ENCODE peak calls at places on chromosomes 16 and 17, in five cellular contexts. E is HepG2, X is endothelial cell of umbilical vein, D is K562, V is H1. R is an unnamed sample.

GRCh38 chr17:17345686-17346427 is 42.7 kb downstream of the NT5M start:
- DNase-seq in X (no peak), D (no peak), E (no peak), V (no peak), R (no peak)

GRCh38 chr17:17809527-17810373 is 27.0 kb downstream of the SREBF1 start:
- DNase-seq in X (no peak), V (peak; percentile 50), E (no peak), D (no peak), R (peak; percentile 64)

GRCh38 chr16:11310997-11311561 is 29.9 kb upstream of the PRM1 start:
- DNase-seq in D (no peak), E (no peak), V (no peak), X (peak; percentile 29), R (no peak)

GRCh38 chr17:76452102-76452645 is 778 bp downstream of the UBE2O start:
- DNase-seq in X (no peak), D (peak; percentile 42), E (no peak), V (no peak), R (no peak)

GRCh38 chr16:24255446-24256352 is at the start of gene CACNG3:
- DNase-seq in V (peak; percentile 46), X (peak; percentile 30), D (peak; percentile 85), E (peak; percentile 37), R (peak; percentile 10)

GRCh38 chr16:24114876-24115275 is 141.3 kb upstream of the CACNG3 start:
- DNase-seq in V (no peak), D (peak; percentile 21), X (no peak), E (no peak), R (no peak)

GRCh38 chr17:12180644-12181261 is 160.1 kb downstream of the MAP2K4 start:
- DNase-seq in V (no peak), D (peak; percentile 58), X (peak; percentile 35), E (peak; percentile 47), R (peak; percentile 27)

GRCh38 chr17:57455063-57455914 is 199.0 kb downstream of the MSI2 start:
- DNase-seq in X (no peak), D (no peak), E (no peak), V (no peak), R (no peak)

GRCh38 chr17:30236807-30237206 is 1.3 kb upstream of the SLC6A4 start:
- DNase-seq in X (peak; percentile 44), V (peak; percentile 19), E (peak; percentile 40), D (no peak), R (peak; percentile 70)

GRCh38 chr17:41975099-41976083 is 8.8 kb downstream of the CNP start:
- DNase-seq in X (no peak), D (no peak), V (no peak), E (no peak), R (no peak)

GRCh38 chr17:2593846-2594656 is 597 bp downstream of the PAFAH1B1 start:
- DNase-seq in V (no peak), E (peak; percentile 58), X (peak; percentile 73), D (peak; percentile 80), R (peak; percentile 77)

GRCh38 chr16:78122774-78123315 is 23.4 kb downstream of the WWOX start:
- DNase-seq in E (peak; percentile 75), D (peak; percentile 37), V (no peak), X (peak; percentile 79), R (peak; percentile 32)

GRCh38 chr17:2053380-2054261 is 1.3 kb upstream of the HIC1 start:
- DNase-seq in V (no peak), E (peak; percentile 49), D (peak; percentile 69), X (peak; percentile 76), R (peak; percentile 84)

GRCh38 chr17:897970-898619 is 81.5 kb downstream of the NXN start:
- DNase-seq in X (no peak), E (no peak), D (no peak), V (no peak), R (no peak)

GRCh38 chr17:63534816-63535455 is 11.8 kb downstream of the KCNH6 start:
- DNase-seq in V (no peak), E (no peak), X (no peak), D (no peak), R (no peak)

GRCh38 chr17:31788956-31789355 is 70.1 kb downstream of the COPRS start:
- DNase-seq in V (no peak), E (no peak), X (no peak), D (no peak), R (no peak)

DNA sequence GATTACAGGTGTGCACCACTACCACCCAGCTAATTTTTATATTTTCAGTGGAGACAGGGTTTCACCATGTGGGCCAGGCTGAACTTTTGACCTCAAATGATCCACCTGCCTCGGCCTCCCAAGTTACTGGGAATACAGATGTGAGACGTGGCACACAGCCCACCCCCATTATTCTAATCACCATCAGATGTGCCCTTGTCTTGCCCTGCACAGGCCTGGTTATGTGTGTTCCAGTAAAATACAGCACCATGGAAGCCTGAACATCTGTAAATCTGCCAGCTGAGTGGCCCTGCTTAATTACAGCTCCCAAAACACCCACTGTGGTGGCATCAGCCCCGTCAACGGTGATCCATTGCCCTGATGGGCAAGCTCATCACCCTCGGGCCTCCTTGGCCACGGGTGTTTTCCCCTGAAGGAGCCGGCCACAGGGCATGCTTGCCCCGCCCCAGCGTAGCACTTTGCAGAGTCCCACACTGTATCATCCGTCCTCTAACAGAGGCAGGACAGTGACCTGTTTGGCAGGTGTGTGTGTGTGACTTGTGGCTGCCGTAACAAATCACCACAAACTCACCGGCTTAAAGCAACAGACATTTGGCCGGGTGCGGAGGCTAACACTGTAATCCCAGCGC is 74.5 kb downstream of the RBFOX3 start:
- DNase-seq in V (no peak), X (no peak), E (no peak), D (no peak), R (no peak)
- H3K4me2 ChIP-seq in V (no peak overlapping the region), X (no peak overlapping the region), E (no peak overlapping the region), D (no peak overlapping the region), R (no peak overlapping the region)

DNA sequence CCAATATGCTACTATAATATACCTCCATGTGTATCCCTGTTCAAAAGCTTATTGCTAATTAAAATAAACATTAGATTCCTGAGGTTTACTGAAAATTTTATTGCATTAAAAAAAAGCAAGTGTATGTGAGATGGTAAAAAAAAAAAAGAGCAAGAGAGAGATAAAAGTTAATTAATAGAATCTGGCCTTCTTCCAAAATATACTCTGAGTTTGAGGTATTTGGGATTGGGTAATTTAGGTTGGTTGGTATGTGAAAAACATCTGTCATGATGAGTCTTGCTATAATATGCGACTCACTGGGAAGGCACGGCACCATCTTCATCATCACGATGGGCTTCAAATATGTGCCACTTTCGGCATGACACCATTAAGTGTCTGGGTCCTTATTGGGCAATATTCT is 711.1 kb upstream of the SOX9 start:
- DNase-seq in D (no peak), V (no peak), E (no peak), X (no peak), R (peak; percentile 41)
- TF ChIP-seq JUN in D (no peak), V (no peak), E (no peak), X (no peak), R (no peak)

DNA sequence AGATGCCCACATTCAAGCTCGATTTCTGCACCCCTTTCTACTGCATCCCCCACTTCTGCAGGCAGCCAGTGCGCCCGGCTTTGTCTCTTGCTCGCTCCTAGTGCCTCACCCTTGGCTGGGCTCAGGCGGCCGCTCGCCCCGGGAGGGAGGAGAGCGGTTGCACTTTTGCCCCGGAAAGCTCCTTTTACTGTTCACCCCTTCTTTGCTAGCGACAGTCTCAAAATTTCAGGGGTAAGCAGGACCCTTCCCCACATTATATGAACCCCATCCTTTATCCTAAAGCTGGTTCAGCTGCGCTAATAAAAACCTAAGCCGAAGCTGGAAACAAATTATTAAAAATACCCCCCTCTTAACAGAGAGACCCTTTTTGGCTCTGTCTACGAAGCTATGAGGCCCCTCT is 987 bp downstream of the HOXB5 start:
- DNase-seq in V (no peak), D (no peak), X (no peak), E (no peak), R (no peak)
- H3K4me2 ChIP-seq in V (no peak overlapping the region), D (no peak overlapping the region), X (no peak overlapping the region), E (no peak overlapping the region), R (no peak overlapping the region)

GRCh38 chr16:8682551-8683259 is 8.3 kb downstream of the ABAT start:
- DNase-seq in X (no peak), D (no peak), E (no peak), V (no peak), R (no peak)

GRCh38 chr16:8683640-8684039 is 9.2 kb downstream of the ABAT start:
- DNase-seq in V (no peak), X (no peak), D (no peak), E (no peak), R (no peak)

GRCh38 chr16:8685617-8686016 is 11.2 kb downstream of the ABAT start:
- DNase-seq in E (no peak), D (no peak), V (no peak), X (no peak), R (no peak)

GRCh38 chr16:8686879-8687278 is 12.5 kb downstream of the ABAT start:
- DNase-seq in E (no peak), V (no peak), D (no peak), X (no peak), R (no peak)

GRCh38 chr16:8686031-8686621 is 11.7 kb downstream of the ABAT start:
- DNase-seq in E (no peak), D (no peak), V (no peak), X (no peak), R (no peak)
- TF ChIP-seq JUN in E (no peak), D (no peak), V (no peak), X (no peak), R (no peak)

DNA sequence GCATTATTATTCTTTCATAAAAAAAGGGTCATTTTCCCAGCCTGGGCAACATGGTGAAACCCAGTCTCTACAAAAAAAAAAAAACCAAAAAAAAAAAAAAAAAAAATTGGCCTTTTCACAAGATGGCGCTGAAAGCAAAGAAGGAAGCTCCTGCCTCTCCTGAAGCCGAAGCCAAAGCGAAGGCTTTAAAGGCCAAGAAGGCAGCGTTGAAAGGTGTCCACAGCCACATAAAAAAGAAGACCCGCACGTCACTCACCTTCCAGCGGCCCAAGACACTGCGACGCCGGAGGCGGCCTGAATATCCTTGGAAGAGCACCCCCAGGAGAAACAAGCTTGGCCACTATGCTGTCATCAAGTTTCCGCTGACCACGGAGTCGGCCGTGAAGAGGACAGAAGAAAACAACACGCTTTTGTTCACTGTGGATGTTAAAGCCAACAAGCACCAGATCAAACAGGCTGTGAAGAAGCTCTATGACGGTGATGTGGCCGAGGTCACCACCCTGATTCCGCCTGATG is 4.9 kb upstream of the PGAP6 start:
- DNase-seq in X (no peak), D (peak; percentile 57), V (no peak), E (no peak), R (no peak)
- H3K4me2 ChIP-seq in X (no peak overlapping the region), D (peak overlapping the region; percentile 3), V (no peak overlapping the region), E (no peak overlapping the region), R (no peak overlapping the region)